ENCODE peak calls at places on chromosomes 4 and X, in eight cellular contexts. K, W, N, U, B, D, L and P are unnamed samples.
A peak's percentile ranks its signal among the peaks of the same experiment; 100 is the strongest.

GRCh38 chr4:155025762-155026457 is 182.5 kb upstream of the NPY2R start:
- DNase-seq in N (no peak), W (peak; percentile 27), L (peak; percentile 81), K (no peak), D (peak; percentile 3), B (no peak), U (peak; percentile 6), P (no peak)

GRCh38 chrX:112694062-112694461 is 14.3 kb upstream of the LHFPL1 start:
- DNase-seq in W (no peak), D (no peak), K (no peak), L (no peak), N (no peak), U (no peak), B (no peak), P (no peak)

GRCh38 chr4:107125496-107125895 is 89.4 kb upstream of the DKK2 start:
- DNase-seq in N (no peak), U (no peak), L (no peak), D (no peak), K (no peak), W (no peak), B (no peak), P (no peak)

GRCh38 chr4:177371452-177371851 is 61.8 kb downstream of the NEIL3 start:
- DNase-seq in B (no peak), L (no peak), K (no peak), W (no peak), D (no peak), N (no peak), U (no peak), P (no peak)

GRCh38 chr4:65510976-65511375 is 159.3 kb downstream of the EPHA5 start:
- DNase-seq in N (no peak), L (peak; percentile 63), B (no peak), K (no peak), D (no peak), W (no peak), U (no peak), P (no peak)

GRCh38 chr4:123444298-123444731 is 47.7 kb downstream of the SPRY1 start:
- DNase-seq in B (no peak), N (peak; percentile 70), D (peak; percentile 67), W (peak; percentile 43), K (no peak), U (peak; percentile 50), L (peak; percentile 93), P (no peak)

GRCh38 chr4:42397635-42398447 is 553 bp downstream of the SHISA3 start:
- DNase-seq in L (peak; percentile 49), U (no peak), K (no peak), B (no peak), W (peak; percentile 28), D (no peak), N (no peak), P (peak; percentile 85)

GRCh38 chrX:115576676-115577075 is 15.7 kb downstream of the PLS3 start:
- DNase-seq in B (no peak), U (no peak), N (no peak), W (no peak), K (no peak), D (no peak), L (no peak), P (no peak)

GRCh38 chr4:28686618-28687017 is 1826.0 kb downstream of the STIM2 start:
- DNase-seq in K (no peak), U (peak; percentile 7), D (peak; percentile 1), B (no peak), L (peak; percentile 32), N (no peak), W (peak; percentile 14), P (no peak)

GRCh38 chr4:117783716-117784115 is 250.6 kb upstream of the NDST3 start:
- DNase-seq in N (no peak), D (no peak), B (no peak), U (no peak), K (no peak), W (no peak), L (no peak), P (no peak)

GRCh38 chrX:134658002-134658401 is 269 bp downstream of the PLAC1 start:
- DNase-seq in L (no peak), K (no peak), D (no peak), W (no peak), B (no peak), U (no peak), N (no peak), P (no peak)

GRCh38 chr4:53706422-53707032 is 115.2 kb upstream of the LNX1 start:
- DNase-seq in W (no peak), N (no peak), U (peak; percentile 17), L (peak; percentile 87), B (no peak), K (no peak), D (no peak), P (no peak)

GRCh38 chrX:32532282-32532681 is 679.1 kb downstream of the DMD start:
- DNase-seq in B (no peak), N (no peak), D (no peak), W (no peak), U (no peak), K (no peak), L (no peak), P (no peak)

GRCh38 chr4:68176500-68176899 is 46.8 kb upstream of the TMPRSS11F start:
- DNase-seq in D (no peak), K (no peak), L (peak; percentile 3), B (no peak), U (no peak), W (no peak), N (no peak), P (no peak)

GRCh38 chr4:118821590-118822293 is 14.2 kb downstream of the SEC24D start:
- DNase-seq in K (no peak), N (no peak), L (no peak), U (no peak), B (no peak), W (no peak), D (no peak), P (no peak)

GRCh38 chr4:3224971-3225850 is 23.7 kb upstream of the MSANTD1 start:
- DNase-seq in K (no peak), L (no peak), W (peak; percentile 11), N (peak; percentile 60), D (no peak), U (no peak), B (no peak), P (no peak)

GRCh38 chr4:101191302-101192098 is 155.8 kb downstream of the PPP3CA start:
- DNase-seq in N (peak; percentile 62), D (no peak), B (peak; percentile 87), L (peak; percentile 96), U (peak; percentile 89), K (peak; percentile 89), W (peak; percentile 72), P (no peak)

GRCh38 chr4:1092026-1092982 is 21.1 kb downstream of the RNF212 start:
- DNase-seq in N (no peak), U (no peak), B (peak; percentile 81), D (no peak), W (no peak), K (peak; percentile 65), L (no peak), P (no peak)
- TF ChIP-seq CTCF in N (peak; percentile 8), U (no peak), B (no peak), D (no peak), W (no peak), K (no peak), L (peak; percentile 15), P (no peak)

DNA sequence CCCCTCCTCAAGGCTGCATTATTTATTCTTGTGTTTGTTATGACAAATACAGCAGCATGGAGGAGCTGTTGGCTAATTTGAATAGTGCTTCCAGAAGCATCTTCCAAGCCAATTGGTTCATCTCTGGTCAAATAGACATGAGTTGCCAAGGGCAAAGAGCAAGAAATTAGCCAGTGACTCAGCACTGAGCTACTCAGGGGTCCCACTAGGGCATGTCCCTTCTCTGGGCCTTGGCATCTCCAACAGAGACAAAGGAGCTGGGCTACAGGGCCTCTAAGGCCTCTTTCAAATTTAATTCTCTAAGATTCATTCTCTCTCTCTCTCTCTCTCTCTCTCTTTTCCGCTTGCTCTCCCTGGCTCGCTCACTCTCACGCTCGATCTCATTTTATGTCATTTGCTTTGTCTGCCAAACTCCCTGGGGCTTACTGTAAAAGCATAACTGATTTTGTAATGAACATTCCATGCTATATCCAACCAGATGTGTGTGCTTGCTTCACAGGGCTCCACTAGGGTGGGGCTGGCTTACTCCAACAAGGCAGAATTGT is 86.7 kb upstream of the MAGEA4 start:
- DNase-seq in D (no peak), N (no peak), W (no peak), L (peak; percentile 87), K (no peak), U (no peak), B (no peak), P (no peak)
- TF ChIP-seq CTCF in D (no peak), N (no peak), W (peak; percentile 33), L (peak; percentile 42), K (no peak), U (peak; percentile 33), B (no peak), P (no peak)

DNA sequence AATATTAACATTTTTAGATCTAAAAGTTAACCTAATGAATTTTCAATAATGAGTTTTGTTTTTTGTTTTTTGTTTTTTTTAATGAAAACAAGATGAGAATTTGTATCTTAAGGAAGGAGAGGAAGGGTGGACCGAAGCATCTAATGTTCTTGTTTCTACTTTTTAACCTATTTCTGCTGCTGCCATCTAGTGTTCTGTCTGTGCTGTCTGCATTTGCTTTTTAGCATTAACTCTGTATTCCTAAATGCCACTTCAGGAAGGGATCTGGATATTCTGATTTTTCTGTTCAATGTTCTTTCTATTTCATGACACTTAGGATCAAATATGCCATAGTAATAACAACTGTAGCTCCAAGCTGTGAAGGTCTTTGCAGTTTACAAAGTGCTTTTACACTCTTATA is 161.7 kb downstream of the BRWD3 start:
- DNase-seq in B (no peak), W (no peak), K (no peak), U (no peak), D (no peak), L (peak; percentile 16), N (no peak), P (no peak)
- TF ChIP-seq CTCF in B (no peak), W (no peak), K (no peak), U (peak; percentile 36), D (no peak), L (peak; percentile 44), N (peak; percentile 16), P (peak; percentile 52)

DNA sequence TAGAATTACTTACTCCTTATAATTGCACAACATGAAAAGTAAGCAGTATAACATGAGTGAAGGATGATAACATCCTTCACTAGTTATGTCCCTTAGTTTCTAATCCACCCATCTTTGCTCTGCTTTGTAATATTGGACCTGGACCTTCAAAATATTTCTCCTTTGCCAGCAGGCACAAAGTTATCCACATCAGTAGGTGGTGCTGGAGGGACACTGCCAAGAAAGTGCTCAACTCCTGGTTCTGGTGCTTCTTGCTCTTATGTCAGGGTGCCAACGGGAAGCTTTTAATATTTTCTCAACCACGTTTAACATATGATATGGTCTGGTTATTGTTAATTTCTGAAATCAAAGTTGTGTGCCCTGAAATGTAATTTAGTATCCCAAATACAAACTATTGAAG is 49.1 kb downstream of the TMEM165 start:
- DNase-seq in B (no peak), K (no peak), D (no peak), N (no peak), L (peak; percentile 42), W (no peak), U (no peak), P (no peak)
- TF ChIP-seq CTCF in B (no peak), K (no peak), D (no peak), N (no peak), L (peak; percentile 38), W (peak; percentile 46), U (peak; percentile 40), P (peak; percentile 47)